ENCODE peak calls at places on chromosomes 13 and 19, in ten cellular contexts. M is CD8-positive, alpha-beta T cell; A is esophagus squamous epithelium; F is OCI-LY7; Z is hepatocyte; X is right lobe of liver; V is CD4-positive, alpha-beta memory T cell; I is fibroblast of lung; L is heart right ventricle; C is sigmoid colon. W is an unnamed sample.

GRCh38 chr19:58584498-58585441 is 11.6 kb upstream of the MZF1 start:
- DNase-seq in X (no peak), L (no peak), M (no peak), V (no peak), Z (no peak), C (no peak), I (no peak), A (no peak), F (no peak), W (no peak)

GRCh38 chr13:47794963-47795362 is 206.1 kb downstream of the SUCLA2 start:
- DNase-seq in Z (no peak), F (peak; percentile 3), C (no peak), L (no peak), X (no peak), A (no peak), I (no peak), V (no peak), M (no peak), W (no peak)

GRCh38 chr13:93875527-93875926 is 604.0 kb downstream of the DCT start:
- DNase-seq in V (no peak), F (no peak), Z (no peak), I (peak; percentile 67), A (no peak), M (no peak), X (no peak), L (no peak), C (no peak), W (no peak)

GRCh38 chr13:41306271-41307150 is 4.6 kb upstream of the NAA16 start:
- DNase-seq in V (no peak), C (no peak), M (no peak), F (no peak), Z (no peak), I (peak; percentile 46), X (no peak), A (no peak), L (no peak), W (no peak)

GRCh38 chr13:74129500-74130144 is 4.6 kb downstream of the KLF12 start:
- DNase-seq in C (no peak), F (peak; percentile 43), A (no peak), I (peak; percentile 27), L (no peak), Z (no peak), M (no peak), V (peak; percentile 49), X (peak; percentile 58), W (peak; percentile 19)

GRCh38 chr19:38155453-38155852 is 68.6 kb downstream of the DPF1 start:
- DNase-seq in A (no peak), I (peak; percentile 20), L (no peak), M (no peak), C (no peak), F (no peak), X (no peak), V (no peak), Z (no peak), W (no peak)

GRCh38 chr13:79245937-79246574 is 160.0 kb downstream of the RBM26 start:
- DNase-seq in M (no peak), L (no peak), C (no peak), Z (no peak), I (no peak), V (no peak), F (no peak), A (no peak), X (no peak), W (no peak)

GRCh38 chr13:98478134-98479129 is 98.5 kb downstream of the STK24 start:
- DNase-seq in Z (no peak), I (peak; percentile 88), A (no peak), X (no peak), M (no peak), F (peak; percentile 6), C (no peak), L (no peak), V (no peak), W (no peak)

GRCh38 chr19:12828494-12828893 is 5.9 kb downstream of the RTBDN start:
- DNase-seq in X (peak; percentile 59), I (no peak), C (no peak), Z (peak; percentile 56), M (no peak), L (no peak), V (no peak), A (no peak), F (peak; percentile 58), W (no peak)

DNA sequence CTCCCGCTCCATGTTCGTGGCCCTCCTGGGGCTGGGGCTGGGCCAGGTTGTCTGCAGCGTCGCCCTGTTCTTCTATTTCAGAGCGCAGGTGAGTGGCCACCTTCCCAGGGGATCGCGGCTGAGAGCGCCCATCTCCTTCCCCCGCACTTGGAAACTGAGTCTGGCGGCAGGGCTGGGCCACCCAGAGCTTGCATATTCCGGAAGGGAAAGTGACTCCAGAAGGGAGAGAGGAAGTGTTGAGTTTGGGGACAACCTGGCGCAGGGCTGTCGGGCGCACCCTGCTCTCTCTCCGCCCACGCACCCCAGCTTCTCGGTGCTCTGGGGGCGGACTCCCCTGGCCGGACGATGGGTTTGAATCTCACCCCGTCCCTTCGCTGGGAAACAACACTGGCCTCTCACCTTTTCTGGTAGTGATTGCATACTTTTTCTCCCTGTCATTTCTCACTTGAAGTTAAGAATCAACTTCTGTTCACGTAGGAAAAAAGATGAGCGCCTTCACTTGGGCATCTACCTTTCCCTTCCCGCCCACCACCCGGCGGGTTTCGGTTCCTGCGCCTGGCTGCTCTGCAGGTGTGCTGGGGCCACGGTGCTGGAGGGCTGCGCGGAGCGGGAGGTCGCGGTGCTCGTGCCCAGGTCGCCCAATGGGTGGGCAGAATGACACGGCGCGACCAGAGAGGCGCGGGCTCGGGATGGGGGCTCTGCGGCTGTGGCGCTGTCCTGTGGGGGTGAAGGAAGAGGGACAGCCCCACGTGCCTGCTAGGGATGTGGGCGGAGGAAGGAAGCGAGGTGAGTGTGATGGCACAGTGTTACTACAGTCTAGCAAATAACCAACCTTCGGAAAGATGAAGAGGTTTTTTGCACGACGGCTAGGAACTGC is 721 bp downstream of the TNFSF11 start:
- DNase-seq in I (no peak), V (peak; percentile 25), M (no peak), A (no peak), C (no peak), X (no peak), Z (peak; percentile 26), F (no peak), L (no peak), W (peak; percentile 10)
- H3K4me3 ChIP-seq in I (no peak overlapping the region), V (peak overlapping the region; percentile 53), M (peak overlapping the region; percentile 53), A (peak overlapping the region; percentile 61), C (peak overlapping the region; percentile 39), X (peak overlapping the region; percentile 63), Z (peak overlapping the region; percentile 52), F (no peak overlapping the region), L (no peak overlapping the region), W (peak overlapping the region; percentile 63)

GRCh38 chr19:2170987-2171348 is 7.2 kb downstream of the DOT1L start:
- DNase-seq in L (no peak), F (no peak), A (no peak), X (no peak), C (no peak), V (no peak), M (no peak), Z (no peak), I (no peak), W (no peak)

GRCh38 chr19:2167896-2168618 is 4.3 kb downstream of the DOT1L start:
- DNase-seq in M (no peak), X (no peak), Z (no peak), F (peak; percentile 21), L (peak; percentile 73), A (peak; percentile 49), C (peak; percentile 78), V (no peak), I (peak; percentile 61), W (no peak)

GRCh38 chr19:2170219-2170618 is 6.5 kb downstream of the DOT1L start:
- DNase-seq in L (no peak), A (no peak), C (no peak), I (no peak), V (no peak), X (no peak), F (no peak), Z (no peak), M (no peak), W (no peak)

GRCh38 chr19:2166741-2167738 is 3.3 kb downstream of the DOT1L start:
- DNase-seq in L (peak; percentile 88), I (peak; percentile 78), X (peak; percentile 96), V (no peak), C (peak; percentile 95), Z (peak; percentile 57), F (no peak), M (no peak), A (no peak), W (no peak)

DNA sequence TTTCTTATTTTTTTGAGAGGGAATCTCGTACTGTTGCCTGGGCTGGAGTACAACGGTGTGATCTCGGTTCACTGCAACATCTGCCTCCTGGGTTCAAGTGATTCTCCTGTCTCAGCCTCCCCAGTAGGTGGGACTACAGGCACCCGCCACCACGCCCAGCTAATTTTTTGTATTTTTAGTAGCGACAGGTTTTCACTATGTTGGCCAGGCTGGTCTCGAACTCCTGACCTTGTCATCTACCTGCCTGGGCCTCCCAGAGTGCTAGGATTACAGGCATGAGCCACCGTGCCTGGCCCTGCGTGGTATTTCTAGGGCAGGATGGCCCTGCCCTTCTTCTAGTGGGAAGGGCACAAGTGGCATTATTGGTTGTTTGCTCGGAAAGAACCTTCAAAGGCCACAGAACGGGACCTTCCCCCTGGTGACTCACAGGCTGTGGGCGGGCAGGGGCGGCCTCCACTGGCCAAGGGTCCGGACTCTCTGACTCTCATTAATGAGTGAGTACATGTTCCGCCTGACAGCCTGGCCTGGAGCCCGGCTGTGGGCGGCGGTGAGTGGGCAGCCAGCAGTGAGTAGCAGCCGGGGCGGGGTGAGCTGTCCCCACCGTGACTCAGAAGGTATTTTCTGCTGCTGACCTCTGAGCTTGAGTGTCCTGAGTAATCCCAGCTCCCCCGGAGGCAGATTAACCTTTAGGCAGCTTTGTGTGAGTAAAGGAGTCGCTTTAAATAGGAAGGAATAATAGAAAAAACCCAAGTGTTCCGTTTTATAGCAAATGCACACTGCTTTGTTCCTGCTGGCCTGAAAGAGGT is 5.1 kb downstream of the DOT1L start:
- DNase-seq in M (peak; percentile 40), L (peak; percentile 94), I (peak; percentile 99), F (no peak), C (peak; percentile 97), Z (peak; percentile 96), X (peak; percentile 98), V (no peak), A (peak; percentile 74), W (peak; percentile 63)
- H3K4me1 ChIP-seq in M (peaks cover 45% of the 10 kb centered on the region), L (peaks cover 68% of the 10 kb centered on the region), I (peaks cover 42% of the 10 kb centered on the region), F (peaks cover 63% of the 10 kb centered on the region), C (peaks cover 85% of the 10 kb centered on the region), Z (peaks cover 69% of the 10 kb centered on the region), X (peaks cover 16% of the 10 kb centered on the region), V (peaks cover 60% of the 10 kb centered on the region), A (peaks cover 88% of the 10 kb centered on the region), W (peaks cover 35% of the 10 kb centered on the region)

DNA sequence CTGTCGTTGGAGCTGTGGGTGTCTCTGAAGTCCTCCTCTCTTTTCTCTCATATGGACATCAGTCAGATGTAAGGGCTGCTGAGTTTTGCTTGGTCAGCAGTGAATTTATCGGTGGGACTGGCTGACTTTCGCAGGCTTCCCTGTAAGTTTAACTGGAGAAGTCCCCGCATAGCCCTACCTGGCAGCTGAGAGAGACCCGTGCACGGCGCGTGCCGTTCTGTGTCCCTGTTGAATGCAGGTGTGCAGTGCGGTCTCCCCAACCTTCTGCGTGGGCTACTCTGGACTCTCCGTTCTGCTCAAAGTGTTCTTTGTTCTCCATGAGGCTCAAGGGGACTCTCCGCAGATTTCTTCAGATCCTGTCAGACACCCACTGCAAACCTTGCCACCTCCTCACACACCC is 252.9 kb downstream of the COL4A1 start:
- DNase-seq in F (no peak), A (no peak), C (no peak), I (no peak), M (no peak), Z (no peak), X (no peak), L (no peak), V (no peak), W (no peak)
- H3K4me3 ChIP-seq in F (no peak overlapping the region), A (no peak overlapping the region), C (no peak overlapping the region), I (no peak overlapping the region), M (no peak overlapping the region), Z (no peak overlapping the region), X (no peak overlapping the region), L (no peak overlapping the region), V (no peak overlapping the region), W (no peak overlapping the region)

GRCh38 chr13:50073340-50073739 is 58.1 kb downstream of the KCNRG start:
- DNase-seq in M (no peak), V (no peak), Z (no peak), X (no peak), F (no peak), C (no peak), L (no peak), A (no peak), I (no peak), W (no peak)
- H3K4me1 ChIP-seq in M (no peaks in the 10 kb centered on the region), V (peaks cover 67% of the 10 kb centered on the region), Z (no peaks in the 10 kb centered on the region), X (no peaks in the 10 kb centered on the region), F (peaks cover 69% of the 10 kb centered on the region), C (peaks cover 24% of the 10 kb centered on the region), L (no peaks in the 10 kb centered on the region), A (peaks cover 97% of the 10 kb centered on the region), I (peaks cover 13% of the 10 kb centered on the region), W (no peaks in the 10 kb centered on the region)